ENCODE peak calls at places on chromosomes 1 and 21, in seven cellular contexts. U, P, B, K, E, J and Z are unnamed samples.

GRCh38 chr1:204128464-204128963 is 23.3 kb downstream of the ETNK2 start:
- DNase-seq in J (no peak), P (no peak), U (no peak), E (no peak), K (no peak), B (no peak), Z (no peak)

GRCh38 chr1:217535601-217536377 is 95.1 kb downstream of the GPATCH2 start:
- DNase-seq in B (no peak), K (no peak), E (no peak), J (no peak), P (no peak), U (no peak), Z (no peak)

GRCh38 chr1:45400049-45400448 is 59.8 kb upstream of the MUTYH start:
- DNase-seq in E (no peak), U (no peak), B (no peak), K (no peak), P (no peak), J (no peak), Z (no peak)

GRCh38 chr1:244918422-244919319 is 54.3 kb upstream of the HNRNPU start:
- DNase-seq in P (peak), E (peak), K (peak), B (peak), J (no peak), U (peak), Z (peak)

GRCh38 chr1:176789571-176790090 is 326.7 kb downstream of the PAPPA2 start:
- DNase-seq in K (no peak), P (peak), U (no peak), J (no peak), B (no peak), E (no peak), Z (peak)

GRCh38 chr1:203287109-203287893 is 18.0 kb upstream of the BTG2 start:
- DNase-seq in U (peak), E (no peak), P (no peak), J (no peak), K (peak), B (no peak), Z (peak)

GRCh38 chr1:199698222-199698621 is 329.3 kb upstream of the NR5A2 start:
- DNase-seq in K (no peak), E (no peak), J (no peak), B (no peak), U (no peak), P (no peak), Z (no peak)

GRCh38 chr1:96487961-96488360 is 233.6 kb upstream of the PTBP2 start:
- DNase-seq in E (no peak), U (no peak), P (no peak), J (no peak), K (no peak), B (no peak), Z (no peak)

GRCh38 chr1:28917757-28918118 is 3.4 kb downstream of the EPB41 start:
- DNase-seq in P (no peak), E (no peak), U (no peak), B (no peak), J (no peak), K (no peak), Z (no peak)

GRCh38 chr1:218584418-218585155 is 239.5 kb downstream of the TGFB2 start:
- DNase-seq in J (no peak), E (no peak), U (no peak), P (no peak), B (no peak), K (no peak), Z (no peak)

GRCh38 chr1:25565188-25565591 is 21.8 kb downstream of the LDLRAP1 start:
- DNase-seq in U (no peak), J (no peak), K (no peak), B (no peak), E (no peak), P (no peak), Z (no peak)

GRCh38 chr1:28010979-28011378 is 51.2 kb downstream of the XKR8 start:
- DNase-seq in U (no peak), E (no peak), B (no peak), P (no peak), J (no peak), K (no peak), Z (no peak)

GRCh38 chr1:50422946-50423669 is at the start of gene DMRTA2:
- DNase-seq in J (no peak), U (no peak), K (no peak), P (peak), B (no peak), E (peak), Z (no peak)

GRCh38 chr1:212518188-212518951 is 85.7 kb downstream of the NENF start:
- DNase-seq in U (no peak), E (no peak), J (peak), K (no peak), B (no peak), P (peak), Z (no peak)

GRCh38 chr1:107018445-107018844 is 38.0 kb upstream of the PRMT6 start:
- DNase-seq in P (no peak), K (no peak), B (no peak), U (no peak), J (no peak), E (no peak), Z (no peak)

GRCh38 chr21:36976228-36976627 is 9.8 kb upstream of the HLCS start:
- DNase-seq in E (no peak), J (no peak), U (no peak), B (no peak), P (no peak), K (no peak), Z (no peak)

GRCh38 chr1:31707711-31708110 is 3.9 kb upstream of the COL16A1 start:
- DNase-seq in P (peak), B (no peak), K (no peak), U (no peak), E (no peak), J (no peak), Z (no peak)

GRCh38 chr1:228989992-228990827 is 254.9 kb downstream of the RHOU start:
- DNase-seq in E (peak), U (no peak), B (no peak), P (peak), J (no peak), K (no peak), Z (peak)

GRCh38 chr1:111956155-111956817 is 33.2 kb downstream of the KCND3 start:
- DNase-seq in P (no peak), K (no peak), E (peak), B (no peak), U (no peak), J (no peak), Z (no peak)

GRCh38 chr1:206507395-206508129 is at the start of gene RASSF5:
- DNase-seq in K (peak), B (no peak), P (peak), J (peak), U (peak), E (peak), Z (no peak)

GRCh38 chr1:172818841-172819527 is 160.1 kb downstream of the FASLG start:
- DNase-seq in P (no peak), B (no peak), U (peak), J (no peak), E (no peak), K (no peak), Z (no peak)

GRCh38 chr1:224641030-224641429 is 24.9 kb downstream of the CNIH3 start:
- DNase-seq in J (no peak), P (no peak), B (no peak), K (no peak), E (peak), U (no peak), Z (no peak)

GRCh38 chr1:188706742-188707141 is 1770.9 kb downstream of the BRINP3 start:
- DNase-seq in P (no peak), U (no peak), E (no peak), J (no peak), K (no peak), B (peak), Z (no peak)

GRCh38 chr1:66381626-66382275 is 152.2 kb upstream of the SGIP1 start:
- DNase-seq in J (no peak), P (no peak), B (no peak), E (no peak), K (no peak), U (no peak), Z (no peak)

GRCh38 chr1:19563336-19564097 is 78.2 kb upstream of the CAPZB start:
- DNase-seq in U (no peak), E (no peak), J (no peak), P (peak), K (no peak), B (peak), Z (no peak)

GRCh38 chr21:40660461-40660860 is 186.5 kb downstream of the DSCAM start:
- DNase-seq in J (no peak), U (no peak), P (no peak), E (no peak), K (no peak), B (peak), Z (no peak)

GRCh38 chr1:203638076-203638475 is 11.4 kb downstream of the ATP2B4 start:
- DNase-seq in E (peak), P (no peak), B (no peak), U (no peak), K (no peak), J (no peak), Z (peak)

GRCh38 chr1:3516481-3516869 is 62.0 kb downstream of the ARHGEF16 start:
- DNase-seq in B (no peak), K (no peak), P (no peak), U (no peak), E (no peak), J (no peak), Z (no peak)

GRCh38 chr1:223195281-223195680 is 52.2 kb upstream of the TLR5 start:
- DNase-seq in K (no peak), P (no peak), U (no peak), J (no peak), B (no peak), E (no peak), Z (no peak)

GRCh38 chr1:93575586-93576271 is 105.9 kb downstream of the BCAR3 start:
- DNase-seq in K (no peak), B (no peak), J (no peak), P (no peak), U (no peak), E (peak), Z (no peak)

GRCh38 chr1:178536844-178537371 is 24.0 kb downstream of the TEX35 start:
- DNase-seq in J (no peak), U (no peak), B (peak), E (no peak), P (peak), K (no peak), Z (no peak)

GRCh38 chr1:15584489-15585363 is at the start of gene AGMAT:
- DNase-seq in B (no peak), E (no peak), J (peak), U (peak), K (peak), P (peak), Z (no peak)

GRCh38 chr1:111289371-111289770 is 1.3 kb upstream of the CHIA start:
- DNase-seq in J (no peak), K (no peak), B (no peak), P (no peak), U (no peak), E (no peak), Z (no peak)

GRCh38 chr1:247324913-247325312 is 6.8 kb downstream of the ZNF496 start:
- DNase-seq in K (no peak), P (no peak), E (no peak), U (no peak), J (no peak), B (no peak), Z (no peak)

GRCh38 chr1:31651025-31651424 is 6.3 kb upstream of the PEF1 start:
- DNase-seq in U (no peak), B (no peak), K (no peak), J (no peak), P (no peak), E (no peak), Z (no peak)

GRCh38 chr1:19448491-19449439 is 36.6 kb downstream of the CAPZB start:
- DNase-seq in J (no peak), B (peak), E (no peak), K (no peak), P (peak), U (no peak), Z (no peak)

GRCh38 chr1:67338642-67339041 is 31.0 kb downstream of the IL12RB2 start:
- DNase-seq in E (no peak), K (no peak), J (no peak), B (no peak), P (no peak), U (no peak), Z (no peak)